ENCODE peak calls at places on chromosome 20, in six cellular contexts. H is Caco-2; B is fibroblast of villous mesenchyme; L is NCI-H774; O is stimulated activated CD8-positive, alpha-beta memory T cell treated with anti-CD3 and anti-CD28 coated beads, Interleukin-15, amount 100 ng/mL, for 24 hours; U is psoas muscle. P is an unnamed sample.

GRCh38 chr20:62929051-62929538 is 2.8 kb upstream of the DIDO1 start:
- DNase-seq in H (peak), B (peak), L (no peak), O (no peak), U (peak), P (no peak)

GRCh38 chr20:54362283-54362682 is 113.1 kb upstream of the DOK5 start:
- DNase-seq in H (no peak), B (no peak), L (no peak), O (no peak), U (no peak), P (no peak)

GRCh38 chr20:60586417-60587105 is 628.3 kb downstream of the CDH26 start:
- DNase-seq in H (no peak), B (no peak), L (no peak), O (no peak), U (no peak), P (no peak)

GRCh38 chr20:821083-822065 is 12.1 kb upstream of the FAM110A start:
- DNase-seq in H (no peak), B (no peak), L (no peak), O (no peak), U (no peak), P (no peak)

GRCh38 chr20:48841861-48842529 is 14.2 kb upstream of the PREX1 start:
- DNase-seq in H (no peak), B (peak), L (no peak), O (no peak), U (no peak), P (no peak)

GRCh38 chr20:14992071-14992654 is 654.8 kb upstream of the FLRT3 start:
- DNase-seq in H (no peak), B (peak), L (no peak), O (no peak), U (no peak), P (no peak)

GRCh38 chr20:47743671-47744070 is 41.6 kb downstream of the SULF2 start:
- DNase-seq in H (no peak), B (no peak), L (no peak), O (no peak), U (no peak), P (no peak)

GRCh38 chr20:44166008-44166407 is 21.0 kb downstream of the JPH2 start:
- DNase-seq in H (no peak), B (no peak), L (no peak), O (no peak), U (no peak), P (no peak)

GRCh38 chr20:24704899-24705298 is 235.5 kb downstream of the SYNDIG1 start:
- DNase-seq in H (no peak), B (no peak), L (no peak), O (no peak), U (no peak), P (no peak)

GRCh38 chr20:31713312-31714049 is 9.2 kb downstream of the BCL2L1 start:
- DNase-seq in H (peak), B (peak), L (no peak), O (no peak), U (peak), P (no peak)

GRCh38 chr20:3766832-3767433 is 620 bp downstream of the ADISSP start:
- DNase-seq in H (no peak), B (no peak), L (no peak), O (no peak), U (no peak), P (peak)

GRCh38 chr20:33830371-33830770 is 19.2 kb downstream of the CHMP4B start:
- DNase-seq in H (no peak), B (peak), L (no peak), O (no peak), U (no peak), P (no peak)

P was measured in NCI-H1105 treated with DMSO at 0.1 percent for 48 hours.